ENCODE peak calls at places on chromosome 15, in five cellular contexts. K is body of pancreas, F is ovary, M is A549, V is stomach. A is an unnamed sample.

GRCh38 chr15:78763796-78764241 is 47.4 kb downstream of the ADAMTS7 start:
- DNase-seq in K (no peak), F (no peak), M (no peak), V (no peak), A (no peak)

GRCh38 chr15:73352082-73352481 is 16.7 kb downstream of the HCN4 start:
- DNase-seq in K (no peak), F (no peak), M (no peak), V (no peak), A (no peak)

GRCh38 chr15:84598993-84599392 is 1.8 kb upstream of the ZSCAN2 start:
- DNase-seq in K (peak; percentile 37), F (no peak), M (peak; percentile 78), V (peak; percentile 37), A (no peak)

GRCh38 chr15:52780172-52780980 is 9.8 kb downstream of the ONECUT1 start:
- DNase-seq in K (peak; percentile 84), F (peak; percentile 63), M (peak; percentile 55), V (peak; percentile 66), A (no peak)

GRCh38 chr15:66402885-66403284 is 16.2 kb downstream of the MAP2K1 start:
- DNase-seq in K (no peak), F (no peak), M (no peak), V (no peak), A (no peak)

GRCh38 chr15:50113187-50113505 is 5.9 kb downstream of the ATP8B4 start:
- DNase-seq in K (no peak), F (no peak), M (no peak), V (no peak), A (no peak)

GRCh38 chr15:25739687-25740121 is 123.4 kb downstream of the ATP10A start:
- DNase-seq in K (no peak), F (no peak), M (peak; percentile 40), V (no peak), A (no peak)

GRCh38 chr15:56927816-56928215 is 9.4 kb downstream of the TCF12 start:
- DNase-seq in K (no peak), F (no peak), M (no peak), V (no peak), A (no peak)

GRCh38 chr15:49538520-49538919 is 82.1 kb downstream of the FAM227B start:
- DNase-seq in K (no peak), F (no peak), M (no peak), V (no peak), A (no peak)

GRCh38 chr15:50259276-50259675 is 6.2 kb downstream of the HDC start:
- DNase-seq in K (no peak), F (no peak), M (no peak), V (no peak), A (no peak)

GRCh38 chr15:42919794-42920280 is 741 bp downstream of the TTBK2 start:
- DNase-seq in K (no peak), F (no peak), M (peak; percentile 17), V (no peak), A (peak; percentile 23)

GRCh38 chr15:98718426-98719168 is 70.3 kb downstream of the IGF1R start:
- DNase-seq in K (no peak), F (no peak), M (no peak), V (no peak), A (no peak)

GRCh38 chr15:29669823-29670222 is 152.4 kb downstream of the TJP1 start:
- DNase-seq in K (no peak), F (no peak), M (peak; percentile 69), V (no peak), A (no peak)
- TF ChIP-seq POLR2A in K (no peak), F (no peak), M (no peak), V (no peak), A (no peak)

GRCh38 chr15:88913017-88913849 is at the start of gene MFGE8:
- DNase-seq in K (peak; percentile 53), F (peak; percentile 84), M (peak; percentile 77), V (peak; percentile 54), A (peak; percentile 82)
- TF ChIP-seq POLR2A in K (peak; percentile 17), F (peak; percentile 77), M (peak; percentile 96), V (no peak), A (no peak)

GRCh38 chr15:39096608-39097007 is 484.3 kb upstream of the THBS1 start:
- DNase-seq in K (no peak), F (no peak), M (no peak), V (no peak), A (no peak)
- TF ChIP-seq POLR2A in K (no peak), F (no peak), M (no peak), V (no peak), A (no peak)

DNA sequence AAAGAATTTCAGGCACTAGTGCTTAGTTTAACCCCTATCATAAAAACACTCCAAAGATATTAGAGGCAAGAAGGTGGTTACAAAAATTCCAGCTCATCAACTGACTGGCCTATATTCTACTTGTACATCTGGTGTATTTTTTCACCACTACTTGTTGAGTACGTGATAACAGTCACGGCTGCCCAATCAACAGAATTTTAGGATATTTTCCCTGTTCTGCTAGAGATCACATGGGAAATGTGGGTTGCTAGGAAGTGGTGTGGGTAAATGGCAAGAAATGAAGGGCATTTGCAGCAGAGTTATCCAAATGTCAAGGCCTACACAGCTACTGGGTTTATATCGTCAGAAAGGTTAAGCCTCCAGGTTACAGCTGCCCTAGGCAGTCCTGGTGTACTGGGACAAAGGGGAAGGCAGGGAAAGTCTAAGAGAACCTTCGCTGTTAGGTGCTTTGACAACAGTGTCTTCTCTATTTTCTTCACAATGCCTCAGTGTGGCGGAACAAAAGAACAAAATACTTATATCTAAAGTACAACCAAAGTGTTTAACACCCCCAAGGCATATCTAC is 81.9 kb downstream of the FMN1 start:
- DNase-seq in K (no peak), F (no peak), M (no peak), V (no peak), A (no peak)
- TF ChIP-seq POLR2A in K (no peak), F (no peak), M (no peak), V (no peak), A (no peak)

GRCh38 chr15:69898243-69898642 is 199.5 kb downstream of the TLE3 start:
- DNase-seq in K (no peak), F (no peak), M (no peak), V (no peak), A (no peak)

GRCh38 chr15:69896606-69897005 is 201.1 kb downstream of the TLE3 start:
- DNase-seq in K (no peak), F (no peak), M (no peak), V (no peak), A (no peak)

GRCh38 chr15:69895202-69895601 is 202.5 kb downstream of the TLE3 start:
- DNase-seq in K (no peak), F (no peak), M (no peak), V (no peak), A (no peak)

GRCh38 chr15:69893863-69894262 is 203.9 kb downstream of the TLE3 start:
- DNase-seq in K (no peak), F (no peak), M (no peak), V (no peak), A (no peak)

DNA sequence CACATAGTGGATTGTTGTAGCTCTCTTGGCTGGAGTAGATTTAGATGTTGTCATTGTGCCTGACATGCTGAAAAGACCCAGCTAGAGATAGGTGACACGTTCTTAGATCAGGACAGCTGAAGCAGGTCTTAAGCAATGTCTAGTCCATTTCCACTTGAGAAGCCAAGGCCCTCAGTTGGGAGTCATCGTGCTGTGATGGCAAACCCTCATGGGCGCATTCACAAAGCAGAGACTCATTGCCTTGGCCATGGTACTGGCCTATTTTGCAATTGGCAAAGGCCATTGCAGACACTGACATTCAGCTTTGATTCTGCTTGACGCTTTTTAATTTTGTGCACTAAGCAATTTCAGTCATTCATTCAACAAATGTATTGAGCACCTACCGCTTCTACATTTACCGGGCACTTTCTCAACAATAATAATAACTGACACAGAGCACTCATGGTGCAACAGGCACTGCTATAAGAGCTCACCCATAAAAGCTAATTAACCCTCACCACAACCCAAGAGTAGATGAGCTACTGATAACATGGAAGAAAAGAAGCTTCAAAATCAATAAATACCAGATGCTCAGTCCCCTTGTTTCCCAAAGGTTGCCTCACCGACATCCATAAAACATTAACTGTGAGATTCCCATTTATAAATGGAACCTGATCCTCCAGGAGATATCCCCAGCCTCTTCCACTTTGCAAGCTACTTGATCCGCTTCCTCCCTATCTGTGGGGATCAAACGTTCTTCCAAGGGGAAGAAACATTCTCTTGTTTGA is 200.1 kb downstream of the TLE3 start:
- DNase-seq in K (no peak), F (no peak), M (no peak), V (no peak), A (no peak)
- TF ChIP-seq POLR2A in K (no peak), F (no peak), M (no peak), V (no peak), A (no peak)

GRCh38 chr15:83206971-83207621 is 527 bp downstream of the HDGFL3 start:
- DNase-seq in K (peak; percentile 25), F (peak; percentile 75), M (peak; percentile 57), V (peak; percentile 28), A (no peak)
- TF ChIP-seq POLR2A in K (no peak), F (no peak), M (peak; percentile 34), V (no peak), A (no peak)

GRCh38 chr15:60397772-60398445 is at the start of gene ANXA2:
- DNase-seq in K (peak; percentile 81), F (peak; percentile 88), M (peak; percentile 95), V (peak; percentile 87), A (peak; percentile 86)
- TF ChIP-seq POLR2A in K (peak; percentile 95), F (peak; percentile 71), M (peak; percentile 92), V (no peak), A (peak; percentile 86)

GRCh38 chr15:90840954-90841353 is 27.4 kb upstream of the FURIN start:
- DNase-seq in K (no peak), F (no peak), M (no peak), V (no peak), A (no peak)

GRCh38 chr15:90840157-90840855 is 28.1 kb upstream of the FURIN start:
- DNase-seq in K (no peak), F (no peak), M (no peak), V (no peak), A (no peak)

GRCh38 chr15:90838544-90838943 is 29.8 kb upstream of the FURIN start:
- DNase-seq in K (no peak), F (no peak), M (no peak), V (no peak), A (no peak)

GRCh38 chr15:90838066-90838465 is 30.3 kb upstream of the FURIN start:
- DNase-seq in K (no peak), F (no peak), M (no peak), V (no peak), A (no peak)

DNA sequence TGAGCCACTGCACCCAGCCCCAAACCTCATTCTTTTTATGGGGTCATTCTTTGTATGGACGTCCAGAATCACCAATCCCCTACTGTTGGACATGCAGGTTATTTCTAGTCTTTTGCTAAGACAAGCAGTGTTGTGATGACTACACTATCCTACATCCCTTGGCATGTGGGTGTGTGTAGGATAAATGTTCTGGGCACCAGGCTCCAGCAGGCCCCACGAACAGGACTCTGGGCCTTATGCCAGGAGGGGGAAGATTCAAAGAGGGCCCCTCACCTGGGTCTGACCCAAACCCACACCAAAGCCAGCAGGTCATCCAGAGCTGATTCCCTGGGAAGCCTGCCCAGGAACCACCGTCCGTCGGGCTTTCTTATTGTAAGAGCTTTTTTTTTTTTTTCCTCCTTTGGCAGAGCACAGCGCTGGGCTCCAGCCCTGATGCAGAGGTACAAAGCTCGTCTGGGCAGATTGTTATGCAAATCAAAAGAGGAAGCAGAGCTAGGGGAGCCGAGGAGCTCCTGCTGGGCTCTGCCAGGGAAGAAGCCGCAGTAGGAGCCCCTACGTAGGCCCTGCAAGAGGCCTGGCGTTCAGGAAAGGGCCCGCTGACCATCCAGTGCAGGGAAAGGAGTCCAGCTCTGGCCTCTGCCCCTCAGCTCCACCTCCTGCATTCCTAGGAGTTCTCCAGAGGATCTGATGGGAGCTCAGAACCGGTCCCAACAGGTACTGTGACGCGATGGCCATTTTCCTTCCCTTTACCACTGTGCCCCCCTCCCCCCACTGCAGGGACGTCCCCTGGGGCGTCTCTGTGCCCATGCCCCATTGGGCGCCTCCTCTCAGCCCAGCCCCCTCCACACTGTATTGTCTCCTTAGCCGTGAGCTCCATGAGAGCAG is 29.0 kb upstream of the FURIN start:
- DNase-seq in K (no peak), F (no peak), M (no peak), V (peak; percentile 85), A (peak; percentile 43)
- TF ChIP-seq POLR2A in K (no peak), F (no peak), M (no peak), V (no peak), A (no peak)